ENCODE peak calls at places on chromosomes 6 and 20, in six cellular contexts. X is cardiac muscle cell, G is HepG2, P is ascending aorta, E is uterus, Q is tibial nerve. S is an unnamed sample. For H3K36me3 and H3K4me1, the result is how much of the 10 kb centered on the place peaks cover.

GRCh38 chr6:101826678-101827077 is 433.2 kb downstream of the GRIK2 start:
- DNase-seq in X (no peak), G (no peak), P (no peak), E (no peak), Q (no peak), S (no peak)

GRCh38 chr6:157381631-157382621 is 936 bp downstream of the ZDHHC14 start:
- DNase-seq in X (peak), G (peak), P (no peak), E (peak), Q (peak), S (peak)

GRCh38 chr6:115468272-115469005 is 592.3 kb downstream of the FRK start:
- DNase-seq in X (no peak), G (no peak), P (no peak), E (no peak), Q (no peak), S (no peak)

GRCh38 chr6:21634582-21634981 is 41.0 kb downstream of the SOX4 start:
- DNase-seq in X (peak), G (peak), P (no peak), E (peak), Q (no peak), S (no peak)

GRCh38 chr6:140051521-140052455 is 677.3 kb upstream of the CITED2 start:
- DNase-seq in X (no peak), G (no peak), P (no peak), E (no peak), Q (no peak), S (no peak)

GRCh38 chr20:61230-61629 is 26.2 kb upstream of the DEFB125 start:
- DNase-seq in X (no peak), G (no peak), P (no peak), E (no peak), Q (no peak), S (no peak)

GRCh38 chr6:92684386-92684785 is 735.0 kb downstream of the EPHA7 start:
- DNase-seq in X (no peak), G (no peak), P (no peak), E (no peak), Q (no peak), S (no peak)

GRCh38 chr20:57395111-57395959 is 4.1 kb downstream of the RBM38 start:
- DNase-seq in X (peak), G (no peak), P (no peak), E (peak), Q (no peak), S (no peak)

GRCh38 chr6:3759656-3760245 is 8.2 kb upstream of the PXDC1 start:
- DNase-seq in X (no peak), G (peak), P (no peak), E (no peak), Q (no peak), S (no peak)

DNA sequence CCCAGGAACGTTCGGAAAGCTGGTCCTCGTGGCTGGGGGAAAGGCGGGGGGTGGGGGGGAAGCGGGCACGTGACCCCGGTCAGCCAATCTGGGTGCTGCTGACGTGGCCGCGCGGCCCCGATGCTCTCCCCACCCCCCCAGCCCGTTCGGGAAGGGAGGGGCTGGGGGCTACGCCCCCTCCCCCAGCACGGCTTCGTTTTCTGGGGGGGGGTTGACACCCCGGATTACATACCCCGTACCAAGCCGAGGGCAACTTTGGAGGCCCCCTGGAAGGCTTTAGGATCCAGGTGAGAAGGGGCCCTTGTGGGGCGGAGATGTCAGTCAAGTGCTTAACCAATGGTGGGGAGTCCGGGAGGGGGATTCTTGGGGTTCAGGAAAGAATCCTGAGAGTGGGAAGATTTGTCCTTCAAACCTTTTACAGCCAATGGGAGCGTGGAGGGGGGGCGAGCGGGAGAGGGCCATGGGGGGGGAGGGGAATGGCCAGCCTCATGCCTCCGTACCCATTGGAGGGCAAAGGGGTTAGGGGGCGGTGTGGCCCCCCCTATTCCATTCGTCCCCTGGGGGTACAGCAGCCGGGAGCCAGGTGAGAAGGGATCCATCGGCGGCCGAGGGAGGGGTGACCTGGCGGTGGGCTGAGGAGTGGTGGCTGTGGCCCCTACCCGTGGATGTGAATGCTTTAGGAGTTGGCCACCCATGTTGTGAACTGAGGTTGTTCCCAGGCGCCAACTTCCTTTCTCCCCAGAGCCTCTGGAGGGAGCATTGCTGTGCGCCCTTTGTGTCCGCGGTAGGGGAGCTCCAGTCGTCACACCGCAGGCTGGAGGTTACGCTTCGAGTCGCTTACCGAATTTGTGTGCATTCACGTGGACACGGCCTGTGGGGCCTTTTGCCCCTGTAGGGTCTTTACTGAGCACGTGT is 633 bp downstream of the BRD2 start:
- DNase-seq in X (peak), G (peak), P (peak), E (peak), Q (peak), S (peak)
- TF ChIP-seq CTCF in X (peak), G (peak), P (no peak), E (no peak), Q (no peak), S (no peak)

DNA sequence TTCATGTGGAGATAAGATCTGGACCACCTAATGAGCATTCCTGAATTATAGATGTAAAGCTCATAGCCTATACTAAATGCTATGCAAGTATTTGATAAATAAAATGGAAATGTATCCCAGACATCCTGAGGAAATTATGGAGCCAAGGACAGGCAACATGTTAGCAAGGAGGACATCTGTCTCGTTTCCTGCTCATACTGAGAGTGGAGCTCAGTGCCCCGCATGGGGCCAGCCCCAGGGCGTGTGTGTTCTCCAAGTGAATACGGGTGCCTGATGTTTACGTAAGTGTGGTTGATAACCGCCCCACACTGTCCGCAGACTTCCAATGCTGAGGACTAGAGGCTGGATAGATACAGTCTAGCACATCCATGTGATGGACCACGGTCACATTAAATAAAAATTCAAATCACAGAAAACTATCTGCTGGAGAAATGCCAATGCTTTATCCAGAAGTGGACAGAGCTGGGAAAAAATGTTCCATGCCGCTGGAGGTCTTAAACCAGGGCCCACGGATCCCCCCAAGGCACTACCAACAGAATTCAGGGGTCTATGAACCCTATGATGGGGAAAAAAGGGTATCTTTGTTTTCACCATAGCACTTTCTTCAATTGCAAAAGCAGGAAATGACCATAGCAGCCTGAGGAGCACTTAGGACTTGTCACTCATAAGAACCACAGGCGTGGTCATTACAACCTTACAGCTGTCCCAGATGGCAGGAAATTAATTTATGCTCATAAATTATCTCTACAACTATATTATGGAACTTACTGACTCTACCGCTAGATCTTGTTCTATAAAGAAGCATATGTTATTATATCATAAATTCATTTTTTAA is 24.9 kb downstream of the TGM2 start:
- DNase-seq in X (no peak), G (no peak), P (no peak), E (peak), Q (no peak), S (no peak)
- H3K36me3 ChIP-seq in X (under half), G (under half), P (half or more), E (under half), Q (under half), S (under half)

DNA sequence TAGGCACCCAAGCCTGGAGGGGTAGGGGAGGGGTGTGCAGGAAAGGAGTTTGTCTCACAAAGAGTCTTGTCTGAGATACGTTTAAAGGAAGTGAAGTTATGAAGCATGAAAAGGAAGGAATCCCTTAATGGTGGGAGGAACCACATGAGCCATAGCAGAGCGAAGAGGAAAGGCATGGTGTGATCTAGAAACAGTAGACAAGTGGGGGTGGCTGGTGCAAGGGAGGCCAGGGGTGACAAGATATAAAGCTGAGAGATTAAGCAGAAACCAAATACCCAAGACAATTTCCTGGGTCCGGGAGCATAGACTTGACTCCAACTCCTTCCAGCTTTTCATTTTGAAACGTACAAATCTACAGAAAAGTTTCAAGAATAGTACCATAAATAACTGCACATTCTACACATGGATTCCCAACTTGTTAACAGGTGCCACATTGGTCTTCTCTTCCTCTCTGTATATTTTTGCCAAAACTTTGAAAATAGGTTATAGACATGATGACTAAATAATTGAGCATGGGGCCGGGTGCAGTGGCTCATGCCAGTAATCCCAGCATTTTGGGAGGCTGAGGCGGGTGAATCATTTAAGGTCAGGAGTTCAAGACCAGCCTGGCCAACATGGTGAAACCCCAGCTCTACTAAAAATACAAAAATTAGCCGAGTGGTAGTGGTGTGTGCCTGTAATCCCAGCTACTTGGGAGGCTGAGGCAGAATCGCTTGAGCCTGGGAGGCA is 211.6 kb downstream of the SLC24A3 start:
- DNase-seq in X (no peak), G (no peak), P (no peak), E (no peak), Q (no peak), S (no peak)
- H3K4me1 ChIP-seq in X (under half), G (under half), P (under half), E (under half), Q (under half), S (under half)

GRCh38 chr6:165960692-165961091 is 207.0 kb downstream of the TBXT start:
- DNase-seq in X (no peak), G (no peak), P (no peak), E (no peak), Q (no peak), S (no peak)
- TF ChIP-seq CTCF in X (no peak), G (no peak), P (no peak), E (no peak), Q (no peak), S (no peak)

GRCh38 chr20:32158943-32159660 is 48.4 kb downstream of the PLAGL2 start:
- DNase-seq in X (no peak), G (no peak), P (no peak), E (no peak), Q (no peak), S (no peak)
- H3K36me3 ChIP-seq in X (under half), G (half or more), P (half or more), E (under half), Q (under half), S (under half)

GRCh38 chr20:48813446-48813747 is 14.4 kb downstream of the PREX1 start:
- DNase-seq in X (no peak), G (no peak), P (no peak), E (no peak), Q (no peak), S (no peak)
- H3K4me1 ChIP-seq in X (under half), G (under half), P (under half), E (under half), Q (under half), S (under half)

DNA sequence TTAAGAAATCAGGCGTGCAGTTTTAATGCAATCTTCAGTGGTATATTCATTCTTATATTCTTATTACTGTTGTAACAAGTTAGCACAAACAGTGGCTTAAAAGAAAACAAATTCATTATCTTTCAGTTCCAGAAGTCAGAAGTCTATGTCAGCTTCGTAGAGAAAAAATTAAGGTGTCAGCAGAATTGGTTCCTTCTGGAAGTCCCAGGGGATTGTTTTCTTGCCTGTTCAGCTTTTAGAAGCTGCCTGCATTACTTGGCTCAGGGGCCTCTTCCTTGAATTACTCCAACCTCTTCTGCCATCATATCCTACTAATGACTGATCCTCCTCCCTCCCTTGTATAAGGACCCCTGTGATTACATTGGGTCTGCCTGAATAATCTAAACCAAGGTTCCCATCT is 243.9 kb downstream of the ZNF217 start:
- DNase-seq in X (no peak), G (no peak), P (no peak), E (no peak), Q (no peak), S (no peak)
- TF ChIP-seq CTCF in X (no peak), G (no peak), P (no peak), E (no peak), Q (no peak), S (no peak)

GRCh38 chr6:118921084-118921483 is 13.9 kb downstream of the MCM9 start:
- DNase-seq in X (no peak), G (no peak), P (no peak), E (no peak), Q (no peak), S (no peak)
- H3K36me3 ChIP-seq in X (under half), G (under half), P (under half), E (under half), Q (under half), S (under half)

DNA sequence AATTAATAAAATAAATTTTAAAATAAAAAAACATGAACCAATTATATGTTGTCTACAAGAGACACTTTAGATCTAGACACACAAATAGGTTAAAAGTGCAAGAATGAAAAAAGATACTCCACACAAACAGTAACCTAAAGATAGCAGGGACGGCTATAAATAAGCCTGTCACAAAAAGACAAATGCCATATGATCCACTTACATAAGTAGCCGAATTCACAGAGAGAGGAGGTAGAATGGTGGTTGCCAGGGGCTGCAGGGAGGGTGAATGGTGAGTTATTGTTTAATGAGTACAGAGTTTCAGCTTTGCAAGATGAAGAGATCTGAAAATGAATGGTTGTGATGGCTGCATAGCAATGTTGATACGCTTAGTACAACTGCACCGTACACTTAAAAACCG is 32.7 kb downstream of the KATNA1 start:
- DNase-seq in X (peak), G (no peak), P (no peak), E (no peak), Q (no peak), S (no peak)
- H3K4me1 ChIP-seq in X (under half), G (under half), P (under half), E (under half), Q (under half), S (under half)